ENCODE peak calls at places on chromosomes 3 and 15, in five cellular contexts. F is H9, A is neuronal stem cell, O is mesenchymal stem cell, T is H1. H is an unnamed sample.

GRCh38 chr3:196082471-196082971 is 631 bp upstream of the TFRC start:
- DNase-seq in F (no peak), A (no peak), O (no peak), T (no peak), H (no peak)

GRCh38 chr3:46713048-46713897 is 4.4 kb downstream of the PRSS50 start:
- DNase-seq in F (no peak), A (no peak), O (no peak), T (no peak), H (no peak)

GRCh38 chr15:40430271-40430805 is 10.4 kb upstream of the BAHD1 start:
- DNase-seq in F (peak), A (no peak), O (no peak), T (no peak), H (peak)

GRCh38 chr3:24196526-24196925 is 251.4 kb downstream of the NR1D2 start:
- DNase-seq in F (no peak), A (no peak), O (no peak), T (no peak), H (no peak)

GRCh38 chr3:138963161-138963560 is 16.1 kb downstream of the FOXL2NB start:
- DNase-seq in F (no peak), A (no peak), O (no peak), T (no peak), H (no peak)

GRCh38 chr3:12982619-12983101 is 90.6 kb downstream of the IQSEC1 start:
- DNase-seq in F (no peak), A (no peak), O (no peak), T (no peak), H (no peak)

GRCh38 chr3:79351693-79352092 is 416.1 kb downstream of the ROBO1 start:
- DNase-seq in F (no peak), A (no peak), O (no peak), T (no peak), H (no peak)

GRCh38 chr3:174859109-174859735 is at the start of gene NAALADL2:
- DNase-seq in F (no peak), A (no peak), O (no peak), T (no peak), H (peak)

GRCh38 chr3:100096866-100097265 is 17.4 kb downstream of the FILIP1L start:
- DNase-seq in F (no peak), A (no peak), O (no peak), T (no peak), H (no peak)

GRCh38 chr15:53962646-53963561 is 15.3 kb upstream of the UNC13C start:
- DNase-seq in F (peak), A (peak), O (no peak), T (peak), H (peak)

GRCh38 chr3:125141596-125142417 is 70.7 kb downstream of the SLC12A8 start:
- DNase-seq in F (peak), A (no peak), O (no peak), T (peak), H (peak)

GRCh38 chr15:42461261-42461660 is 29.7 kb downstream of the ZNF106 start:
- DNase-seq in F (no peak), A (no peak), O (no peak), T (no peak), H (no peak)

GRCh38 chr3:8255771-8256170 is 245.9 kb upstream of the LMCD1 start:
- DNase-seq in F (no peak), A (no peak), O (no peak), T (no peak), H (no peak)

GRCh38 chr3:140022061-140022781 is 87.2 kb downstream of the CLSTN2 start:
- DNase-seq in F (no peak), A (no peak), O (no peak), T (no peak), H (no peak)

GRCh38 chr3:59660376-59660775 is 610.6 kb upstream of the CFAP20DC start:
- DNase-seq in F (no peak), A (no peak), O (peak), T (no peak), H (peak)

GRCh38 chr3:190909908-190910307 is 47.4 kb upstream of the GMNC start:
- DNase-seq in F (no peak), A (no peak), O (no peak), T (no peak), H (no peak)

GRCh38 chr3:21954709-21955108 is 203.7 kb upstream of the ZNF385D start:
- DNase-seq in F (no peak), A (no peak), O (peak), T (no peak), H (peak)

GRCh38 chr3:146638718-146639117 is 33.6 kb upstream of the PLSCR5 start:
- DNase-seq in F (no peak), A (no peak), O (no peak), T (no peak), H (no peak)

GRCh38 chr3:89560546-89560945 is 453.1 kb downstream of the EPHA3 start:
- DNase-seq in F (no peak), A (no peak), O (peak), T (no peak), H (no peak)

GRCh38 chr3:27431116-27431515 is 53.1 kb downstream of the SLC4A7 start:
- DNase-seq in F (no peak), A (no peak), O (peak), T (no peak), H (peak)

GRCh38 chr15:98043160-98044059 is 82.9 kb downstream of the ARRDC4 start:
- DNase-seq in F (no peak), A (no peak), O (no peak), T (no peak), H (no peak)

GRCh38 chr15:52076889-52077781 is 35.4 kb downstream of the BCL2L10 start:
- DNase-seq in F (no peak), A (no peak), O (peak), T (no peak), H (peak)

GRCh38 chr3:196867507-196868296 is at the start of gene SENP5:
- DNase-seq in F (peak), A (peak), O (peak), T (peak), H (peak)

GRCh38 chr3:99532246-99532645 is 106.1 kb upstream of the COL8A1 start:
- DNase-seq in F (peak), A (peak), O (peak), T (peak), H (peak)

GRCh38 chr15:51281368-51281967 is 56.9 kb downstream of the CYP19A1 start:
- DNase-seq in F (peak), A (peak), O (peak), T (peak), H (no peak)

GRCh38 chr15:40471105-40471777 is 457 bp downstream of the CHST14 start:
- DNase-seq in F (peak), A (peak), O (peak), T (peak), H (no peak)

GRCh38 chr3:7977245-7978103 is 524.1 kb upstream of the LMCD1 start:
- DNase-seq in F (no peak), A (peak), O (no peak), T (no peak), H (no peak)

GRCh38 chr3:35664460-35664919 is 25.2 kb downstream of the ARPP21 start:
- DNase-seq in F (peak), A (no peak), O (no peak), T (peak), H (peak)

GRCh38 chr3:17672506-17672905 is 69.9 kb downstream of the TBC1D5 start:
- DNase-seq in F (no peak), A (no peak), O (no peak), T (no peak), H (no peak)
- H2BK12ac ChIP-seq in F (no peak), A (no peak), O (no peak), T (no peak), H (no peak)

DNA sequence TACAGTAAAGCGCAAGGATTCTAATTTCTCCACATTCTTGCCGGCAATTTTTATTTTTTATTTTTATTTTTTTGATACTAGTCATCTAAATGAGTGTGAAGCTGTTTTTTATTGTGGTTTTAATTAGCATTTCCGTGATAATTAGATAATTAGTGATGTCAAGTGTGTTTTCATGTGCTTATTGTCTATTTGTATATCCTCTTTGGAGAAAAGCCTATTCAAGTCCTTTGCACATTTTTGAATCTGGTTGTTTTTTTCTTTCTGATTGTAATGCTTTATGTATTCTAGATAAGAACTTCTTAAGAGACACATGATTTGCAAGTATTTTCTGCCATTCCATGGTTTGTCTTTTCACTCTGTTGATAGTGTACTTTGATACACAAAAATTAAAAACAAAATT is 16.1 kb downstream of the CTDSPL2 start:
- DNase-seq in F (no peak), A (no peak), O (no peak), T (no peak), H (no peak)
- H2BK120ac ChIP-seq in F (no peak), A (no peak), O (no peak), T (no peak), H (no peak)

GRCh38 chr15:59222106-59222505 is 15.5 kb downstream of the LDHAL6B start:
- DNase-seq in F (no peak), A (no peak), O (peak), T (no peak), H (peak)
- H3K4me2 ChIP-seq in F (no peak), A (no peak), O (no peak), T (no peak), H (no peak)

DNA sequence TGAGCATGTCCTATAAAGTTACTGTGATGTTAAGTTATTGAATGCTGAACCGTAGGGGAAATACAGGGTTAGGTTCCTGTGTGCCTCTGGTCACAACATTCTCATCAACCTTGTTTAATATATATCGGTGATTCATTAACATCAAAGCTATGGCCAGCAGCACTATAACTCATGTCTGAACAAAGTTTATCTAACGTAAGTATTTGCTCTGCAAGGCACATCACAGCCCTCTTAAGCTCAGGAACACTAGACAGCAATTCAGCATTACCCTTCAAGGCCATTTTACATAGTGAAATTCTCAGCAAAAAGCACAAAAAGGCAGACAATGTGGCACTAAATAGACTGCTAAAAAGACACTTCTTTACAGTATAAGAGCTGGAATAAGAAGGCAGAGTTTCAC is 48.2 kb upstream of the FNDC3B start:
- DNase-seq in F (no peak), A (no peak), O (peak), T (no peak), H (no peak)
- H2BK12ac ChIP-seq in F (no peak), A (no peak), O (no peak), T (no peak), H (no peak)

GRCh38 chr3:16059081-16059537 is 115.4 kb upstream of the GALNT15 start:
- DNase-seq in F (no peak), A (no peak), O (peak), T (no peak), H (no peak)

GRCh38 chr3:16059700-16060357 is 114.7 kb upstream of the GALNT15 start:
- DNase-seq in F (no peak), A (no peak), O (no peak), T (no peak), H (no peak)

GRCh38 chr3:16060945-16061344 is 113.5 kb upstream of the GALNT15 start:
- DNase-seq in F (no peak), A (no peak), O (peak), T (no peak), H (no peak)

GRCh38 chr3:16061491-16061890 is 113.0 kb upstream of the GALNT15 start:
- DNase-seq in F (no peak), A (no peak), O (no peak), T (no peak), H (no peak)

GRCh38 chr3:16060358-16060852 is 114.1 kb upstream of the GALNT15 start:
- DNase-seq in F (peak), A (no peak), O (peak), T (no peak), H (peak)
- H2BK120ac ChIP-seq in F (no peak), A (no peak), O (peak), T (no peak), H (no peak)

DNA sequence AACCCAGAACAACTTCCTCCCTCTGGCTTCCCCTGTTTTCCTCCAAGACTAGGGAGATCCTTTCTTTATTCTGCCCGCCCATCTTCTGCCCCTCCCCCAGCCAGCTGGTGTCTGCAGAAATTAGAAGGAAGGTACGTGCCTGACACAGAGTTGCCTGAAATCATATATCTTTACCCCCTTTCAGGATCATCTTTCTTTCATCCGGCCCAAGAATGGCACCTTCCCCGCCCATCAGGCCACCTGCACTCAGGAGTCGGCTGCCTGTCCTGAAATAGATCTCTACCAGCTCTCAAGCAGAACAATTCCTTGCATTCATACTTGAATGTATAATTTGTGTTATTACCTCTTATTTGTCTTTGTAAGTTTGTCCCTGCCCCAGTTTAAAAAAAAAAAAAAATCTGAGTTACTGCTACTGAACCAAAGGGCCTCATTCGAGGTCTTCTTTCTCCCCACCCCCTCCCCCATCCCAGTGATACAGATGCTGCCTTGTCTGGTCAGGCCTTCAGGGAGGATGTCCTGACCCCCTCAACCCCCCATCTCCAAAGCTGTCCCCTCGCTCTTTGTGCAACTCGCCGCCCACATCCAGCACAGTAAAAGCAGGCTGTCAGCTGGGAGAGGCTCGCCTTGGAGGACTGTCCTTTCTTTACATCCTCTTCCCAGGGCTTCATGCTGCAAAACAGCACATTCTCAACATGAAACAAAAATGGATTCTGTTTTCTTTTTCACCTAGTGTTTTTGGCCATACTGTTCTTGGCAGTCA is 133.5 kb downstream of the VGLL4 start:
- DNase-seq in F (no peak), A (no peak), O (no peak), T (peak), H (no peak)
- H3K4me2 ChIP-seq in F (no peak), A (no peak), O (no peak), T (peak), H (no peak)

GRCh38 chr3:177479630-177480029 is 282.3 kb upstream of the TBL1XR1 start:
- DNase-seq in F (no peak), A (no peak), O (no peak), T (no peak), H (no peak)
- H2BK12ac ChIP-seq in F (no peak), A (no peak), O (no peak), T (no peak), H (peak)

DNA sequence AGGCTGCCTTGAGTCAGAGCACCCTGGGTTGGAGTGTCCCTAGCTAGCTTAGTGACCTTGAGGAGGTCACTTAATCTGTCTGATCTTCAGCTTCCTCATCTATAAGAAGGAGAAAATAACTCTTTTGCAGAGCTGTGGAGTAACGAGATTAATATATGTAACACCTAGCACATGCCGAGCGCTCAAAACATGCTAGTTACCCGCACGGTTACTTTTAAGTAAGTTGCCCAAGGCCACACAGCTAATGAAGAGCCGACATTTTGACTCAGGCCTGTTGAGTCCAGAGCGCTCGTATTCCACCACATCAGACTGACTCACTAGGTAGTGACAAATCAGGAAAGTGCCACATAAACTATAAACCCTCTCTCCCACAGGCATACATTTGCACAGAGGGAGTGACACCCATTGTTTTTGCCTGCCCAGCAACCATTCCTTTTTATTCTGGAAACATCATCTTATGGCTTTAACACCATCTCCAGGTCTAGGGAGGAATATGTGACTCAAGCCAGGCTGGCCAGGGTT is 42.4 kb downstream of the BHLHE40 start:
- DNase-seq in F (no peak), A (no peak), O (peak), T (no peak), H (peak)
- H2BK120ac ChIP-seq in F (peak), A (no peak), O (no peak), T (no peak), H (peak)

GRCh38 chr15:62855085-62855476 is 187.5 kb upstream of the TPM1 start:
- DNase-seq in F (no peak), A (no peak), O (no peak), T (no peak), H (no peak)

GRCh38 chr15:62856466-62857246 is 185.9 kb upstream of the TPM1 start:
- DNase-seq in F (no peak), A (no peak), O (no peak), T (peak), H (no peak)

GRCh38 chr15:62858343-62858742 is 184.2 kb upstream of the TPM1 start:
- DNase-seq in F (no peak), A (no peak), O (no peak), T (no peak), H (no peak)

GRCh38 chr15:62854420-62855084 is 188.0 kb upstream of the TPM1 start:
- DNase-seq in F (no peak), A (no peak), O (no peak), T (peak), H (no peak)

GRCh38 chr15:62857411-62857853 is 185.1 kb upstream of the TPM1 start:
- DNase-seq in F (no peak), A (no peak), O (no peak), T (no peak), H (no peak)
- H3K4me2 ChIP-seq in F (no peak), A (no peak), O (no peak), T (no peak), H (no peak)

H was measured in trophoblast cell.